ENCODE peak calls at places on chromosomes 13 and 19, in six cellular contexts. J, C, I, F, M and O are unnamed samples.

GRCh38 chr13:43953370-43953769 is 73.7 kb downstream of the LACC1 start:
- DNase-seq in J (no peak), C (no peak), I (no peak), F (no peak), M (no peak), O (no peak)

GRCh38 chr19:58227964-58228583 is 640 bp upstream of the ZNF544 start:
- DNase-seq in J (no peak), C (no peak), I (no peak), F (no peak), M (no peak), O (no peak)

GRCh38 chr19:52196256-52196967 is 6.6 kb downstream of the PPP2R1A start:
- DNase-seq in J (no peak), C (no peak), I (no peak), F (peak; percentile 62), M (no peak), O (no peak)

GRCh38 chr19:53132231-53132991 is at the start of gene ZNF415:
- DNase-seq in J (peak; percentile 91), C (peak; percentile 81), I (peak; percentile 85), F (peak; percentile 67), M (peak; percentile 35), O (peak; percentile 45)

GRCh38 chr13:75469087-75469486 is 12.9 kb downstream of the TBC1D4 start:
- DNase-seq in J (no peak), C (no peak), I (no peak), F (no peak), M (no peak), O (no peak)

GRCh38 chr13:99656092-99656745 is 154.9 kb downstream of the TM9SF2 start:
- DNase-seq in J (peak; percentile 61), C (peak; percentile 84), I (peak; percentile 82), F (peak; percentile 67), M (peak; percentile 59), O (peak; percentile 78)

GRCh38 chr13:43797869-43798268 is 11.1 kb upstream of the ENOX1 start:
- DNase-seq in J (no peak), C (no peak), I (no peak), F (peak; percentile 11), M (no peak), O (no peak)

GRCh38 chr19:31502536-31503170 is 153.4 kb upstream of the TSHZ3 start:
- DNase-seq in J (no peak), C (no peak), I (no peak), F (no peak), M (no peak), O (no peak)

GRCh38 chr13:52846567-52847321 is 1.7 kb downstream of the PCDH8 start:
- DNase-seq in J (peak; percentile 67), C (no peak), I (no peak), F (peak; percentile 2), M (peak; percentile 24), O (peak; percentile 23)

GRCh38 chr19:35738887-35739229 is 3.4 kb downstream of the IGFLR1 start:
- DNase-seq in J (no peak), C (no peak), I (no peak), F (no peak), M (no peak), O (no peak)

GRCh38 chr19:35738021-35738886 is 4.0 kb downstream of the IGFLR1 start:
- DNase-seq in J (no peak), C (no peak), I (no peak), F (no peak), M (no peak), O (no peak)

GRCh38 chr19:35739275-35740107 is 2.8 kb downstream of the IGFLR1 start:
- DNase-seq in J (no peak), C (no peak), I (no peak), F (no peak), M (no peak), O (no peak)

GRCh38 chr19:35734889-35735288 is 7.4 kb downstream of the IGFLR1 start:
- DNase-seq in J (no peak), C (no peak), I (no peak), F (no peak), M (no peak), O (no peak)

GRCh38 chr19:35736913-35737886 is 5.1 kb downstream of the IGFLR1 start:
- DNase-seq in J (no peak), C (no peak), I (no peak), F (no peak), M (no peak), O (no peak)
- TF ChIP-seq POLR2A in J (no peak), C (no peak), I (no peak), F (no peak), M (no peak), O (no peak)

GRCh38 chr13:21016487-21016886 is 44.9 kb downstream of the LATS2 start:
- DNase-seq in J (no peak), C (no peak), I (no peak), F (no peak), M (no peak), O (no peak)
- H3K27ac ChIP-seq in J (peak overlapping the region; percentile 77), C (peak overlapping the region; percentile 49), I (peak overlapping the region; percentile 70), F (peak overlapping the region; percentile 94), M (peak overlapping the region; percentile 87), O (no peak overlapping the region)

GRCh38 chr19:2944775-2945574 is at the start of gene ZNF77:
- DNase-seq in J (peak; percentile 99), C (peak; percentile 99), I (peak; percentile 99), F (peak; percentile 99), M (peak; percentile 99), O (peak; percentile 100)
- TF ChIP-seq POLR2A in J (no peak), C (peak; percentile 12), I (peak; percentile 56), F (peak; percentile 49), M (peak; percentile 70), O (peak; percentile 65)

GRCh38 chr19:43782311-43782660 is 1.5 kb upstream of the KCNN4 start:
- DNase-seq in J (no peak), C (no peak), I (no peak), F (no peak), M (no peak), O (no peak)

GRCh38 chr19:43782689-43783231 is 2.0 kb upstream of the KCNN4 start:
- DNase-seq in J (no peak), C (peak; percentile 65), I (no peak), F (no peak), M (no peak), O (no peak)

GRCh38 chr19:43780706-43781525 is at the start of gene KCNN4:
- DNase-seq in J (no peak), C (peak; percentile 57), I (no peak), F (peak; percentile 67), M (no peak), O (no peak)

GRCh38 chr19:43783636-43784035 is 2.9 kb upstream of the KCNN4 start:
- DNase-seq in J (no peak), C (no peak), I (no peak), F (no peak), M (no peak), O (no peak)

GRCh38 chr19:43781630-43782310 is 997 bp upstream of the KCNN4 start:
- DNase-seq in J (no peak), C (no peak), I (no peak), F (no peak), M (no peak), O (no peak)
- H3K27ac ChIP-seq in J (no peak overlapping the region), C (peak overlapping the region; percentile 90), I (no peak overlapping the region), F (no peak overlapping the region), M (no peak overlapping the region), O (no peak overlapping the region)

GRCh38 chr13:69280399-69280798 is 827.2 kb upstream of the ATXN8OS start:
- DNase-seq in J (no peak), C (no peak), I (no peak), F (no peak), M (no peak), O (no peak)
- TF ChIP-seq POLR2A in J (no peak), C (no peak), I (no peak), F (no peak), M (no peak), O (no peak)

GRCh38 chr19:8478605-8479004 is 23.8 kb downstream of the PRAM1 start:
- DNase-seq in J (no peak), C (no peak), I (no peak), F (no peak), M (no peak), O (no peak)

GRCh38 chr19:8475005-8475404 is 27.4 kb downstream of the PRAM1 start:
- DNase-seq in J (no peak), C (no peak), I (no peak), F (no peak), M (no peak), O (no peak)

GRCh38 chr19:8476524-8476923 is 25.9 kb downstream of the PRAM1 start:
- DNase-seq in J (no peak), C (no peak), I (no peak), F (no peak), M (no peak), O (no peak)

GRCh38 chr19:8477889-8478288 is 24.6 kb downstream of the PRAM1 start:
- DNase-seq in J (no peak), C (no peak), I (no peak), F (no peak), M (no peak), O (no peak)

DNA sequence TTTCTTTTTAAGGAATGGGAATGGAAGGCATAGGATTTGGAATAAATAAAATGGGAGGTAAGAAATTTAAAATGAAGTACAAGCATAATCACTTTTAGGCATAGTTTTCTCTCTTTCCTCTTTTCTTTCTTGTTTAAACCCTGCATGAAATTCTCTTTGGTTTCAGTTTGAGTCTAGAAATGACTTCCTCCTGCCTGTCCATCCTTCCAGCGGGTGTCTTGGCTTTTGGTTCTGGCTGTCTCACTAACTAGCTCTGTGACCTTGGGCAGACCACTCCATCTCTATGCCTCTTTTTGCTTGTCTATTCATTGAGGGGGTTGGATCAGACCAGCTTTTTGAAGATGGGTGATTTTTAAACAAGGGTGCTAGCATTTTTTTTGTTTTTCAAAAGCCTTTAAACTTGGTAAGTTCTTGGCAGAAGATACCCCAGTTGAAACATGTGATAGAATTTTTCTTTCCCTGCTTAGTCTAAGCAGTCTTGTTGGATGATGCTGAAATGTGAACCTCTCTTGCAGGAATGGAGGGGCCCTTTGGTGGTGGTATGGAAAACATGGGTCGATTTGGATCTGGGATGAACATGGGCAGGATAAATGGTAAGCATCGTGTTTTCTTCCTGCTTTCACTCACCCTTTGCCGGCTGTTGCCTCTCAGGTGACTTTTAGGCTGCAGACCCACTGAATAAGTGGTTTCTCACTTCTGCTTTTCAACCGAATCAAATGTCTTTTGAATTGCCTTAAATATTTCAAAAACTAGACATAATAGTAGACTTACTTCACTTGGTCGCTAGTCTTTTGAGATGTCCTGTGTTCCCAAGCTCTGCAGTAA is 28.6 kb downstream of the PRAM1 start:
- DNase-seq in J (no peak), C (no peak), I (no peak), F (no peak), M (no peak), O (no peak)
- H3K27ac ChIP-seq in J (peak overlapping the region; percentile 63), C (no peak overlapping the region), I (no peak overlapping the region), F (no peak overlapping the region), M (no peak overlapping the region), O (no peak overlapping the region)